ENCODE peak calls at places on chromosomes 16 and 17, in four cellular contexts. One of them, this sample, is unnamed.

GRCh38 chr16:48613061-48613957 is 3.3 kb upstream of the N4BP1 start:
- DNase-seq in Right ventricle myocardium inferior: no peak
- DNase-seq in AG04449: peak; percentile 85
- DNase-seq in CD8-positive, alpha-beta T cell: peak; percentile 72
- DNase-seq in this sample: no peak

GRCh38 chr17:17846003-17846402 is 9.2 kb upstream of the SREBF1 start:
- DNase-seq in Right ventricle myocardium inferior: no peak
- DNase-seq in AG04449: no peak
- DNase-seq in CD8-positive, alpha-beta T cell: no peak
- DNase-seq in this sample: no peak

GRCh38 chr16:57531635-57532220 is 4.6 kb downstream of the CCDC102A start:
- DNase-seq in Right ventricle myocardium inferior: no peak
- DNase-seq in AG04449: no peak
- DNase-seq in CD8-positive, alpha-beta T cell: no peak
- DNase-seq in this sample: no peak

GRCh38 chr16:53036066-53036465 is 16.6 kb downstream of the CHD9NB start:
- DNase-seq in Right ventricle myocardium inferior: no peak
- DNase-seq in AG04449: no peak
- DNase-seq in CD8-positive, alpha-beta T cell: no peak
- DNase-seq in this sample: no peak

GRCh38 chr17:76570877-76571471 is 14.7 kb downstream of the ST6GALNAC2 start:
- DNase-seq in Right ventricle myocardium inferior: no peak
- DNase-seq in AG04449: no peak
- DNase-seq in CD8-positive, alpha-beta T cell: no peak
- DNase-seq in this sample: no peak

GRCh38 chr17:16243811-16244567 is 27.0 kb downstream of the PIGL start:
- DNase-seq in Right ventricle myocardium inferior: no peak
- DNase-seq in AG04449: no peak
- DNase-seq in CD8-positive, alpha-beta T cell: no peak
- DNase-seq in this sample: no peak

GRCh38 chr17:59004338-59005111 is 102.2 kb downstream of the TRIM37 start:
- DNase-seq in Right ventricle myocardium inferior: no peak
- DNase-seq in AG04449: no peak
- DNase-seq in CD8-positive, alpha-beta T cell: peak; percentile 74
- DNase-seq in this sample: peak; percentile 33

GRCh38 chr16:5845046-5845445 is 747.5 kb upstream of the EEF2KMT start:
- DNase-seq in Right ventricle myocardium inferior: no peak
- DNase-seq in AG04449: no peak
- DNase-seq in CD8-positive, alpha-beta T cell: no peak
- DNase-seq in this sample: no peak

GRCh38 chr17:65049085-65049756 is 7.3 kb downstream of the GNA13 start:
- DNase-seq in Right ventricle myocardium inferior: no peak
- DNase-seq in AG04449: no peak
- DNase-seq in CD8-positive, alpha-beta T cell: no peak
- DNase-seq in this sample: no peak

GRCh38 chr17:50479522-50480141 is 972 bp downstream of the RSAD1 start:
- DNase-seq in Right ventricle myocardium inferior: peak; percentile 84
- DNase-seq in AG04449: peak; percentile 21
- DNase-seq in CD8-positive, alpha-beta T cell: peak; percentile 66
- DNase-seq in this sample: peak; percentile 31

GRCh38 chr17:77501101-77501566 is 360.4 kb downstream of the SEC14L1 start:
- DNase-seq in Right ventricle myocardium inferior: no peak
- DNase-seq in AG04449: no peak
- DNase-seq in CD8-positive, alpha-beta T cell: peak; percentile 39
- DNase-seq in this sample: no peak

GRCh38 chr16:74740795-74741304 is 33.8 kb downstream of the FA2H start:
- DNase-seq in Right ventricle myocardium inferior: no peak
- DNase-seq in AG04449: no peak
- DNase-seq in CD8-positive, alpha-beta T cell: no peak
- DNase-seq in this sample: no peak

GRCh38 chr16:86389566-86390328 is 120.6 kb upstream of the FOXF1 start:
- DNase-seq in Right ventricle myocardium inferior: no peak
- DNase-seq in AG04449: no peak
- DNase-seq in CD8-positive, alpha-beta T cell: no peak
- DNase-seq in this sample: no peak

GRCh38 chr17:29748400-29748799 is 125.7 kb upstream of the CORO6 start:
- DNase-seq in Right ventricle myocardium inferior: no peak
- DNase-seq in AG04449: no peak
- DNase-seq in CD8-positive, alpha-beta T cell: no peak
- DNase-seq in this sample: no peak

GRCh38 chr16:73047221-73047535 is 750 bp downstream of the ZFHX3 start:
- DNase-seq in Right ventricle myocardium inferior: no peak
- DNase-seq in AG04449: no peak
- DNase-seq in CD8-positive, alpha-beta T cell: no peak
- DNase-seq in this sample: peak; percentile 86

GRCh38 chr16:3608069-3608468 is 3.3 kb downstream of the SLX4 start:
- DNase-seq in Right ventricle myocardium inferior: no peak
- DNase-seq in AG04449: no peak
- DNase-seq in CD8-positive, alpha-beta T cell: no peak
- DNase-seq in this sample: no peak

GRCh38 chr16:19698480-19699465 is 19.3 kb downstream of the KNOP1 start:
- DNase-seq in Right ventricle myocardium inferior: no peak
- DNase-seq in AG04449: no peak
- DNase-seq in CD8-positive, alpha-beta T cell: no peak
- DNase-seq in this sample: no peak

GRCh38 chr16:28984619-28985135 is at the start of gene LAT:
- DNase-seq in Right ventricle myocardium inferior: no peak
- DNase-seq in AG04449: no peak
- DNase-seq in CD8-positive, alpha-beta T cell: peak; percentile 85
- DNase-seq in this sample: no peak

GRCh38 chr17:7816926-7817642 is 16.9 kb upstream of the KDM6B start:
- DNase-seq in Right ventricle myocardium inferior: no peak
- DNase-seq in AG04449: no peak
- DNase-seq in CD8-positive, alpha-beta T cell: no peak
- DNase-seq in this sample: no peak

GRCh38 chr16:11160676-11161115 is 95.3 kb downstream of the SOCS1 start:
- DNase-seq in Right ventricle myocardium inferior: no peak
- DNase-seq in AG04449: no peak
- DNase-seq in CD8-positive, alpha-beta T cell: no peak
- DNase-seq in this sample: no peak

GRCh38 chr16:50480206-50480605 is 68.0 kb upstream of the NKD1 start:
- DNase-seq in Right ventricle myocardium inferior: no peak
- DNase-seq in AG04449: no peak
- DNase-seq in CD8-positive, alpha-beta T cell: no peak
- DNase-seq in this sample: no peak

GRCh38 chr16:8885674-8886592 is 3.8 kb downstream of the LITAFD start:
- DNase-seq in Right ventricle myocardium inferior: no peak
- DNase-seq in AG04449: no peak
- DNase-seq in CD8-positive, alpha-beta T cell: no peak
- DNase-seq in this sample: no peak

GRCh38 chr17:77419547-77420475 is 279.0 kb downstream of the SEC14L1 start:
- DNase-seq in Right ventricle myocardium inferior: peak; percentile 37
- DNase-seq in AG04449: no peak
- DNase-seq in CD8-positive, alpha-beta T cell: no peak
- DNase-seq in this sample: no peak

GRCh38 chr17:2075336-2076056 is 20.6 kb downstream of the HIC1 start:
- DNase-seq in Right ventricle myocardium inferior: no peak
- DNase-seq in AG04449: no peak
- DNase-seq in CD8-positive, alpha-beta T cell: no peak
- DNase-seq in this sample: no peak

GRCh38 chr16:50210266-50211038 is 55.9 kb upstream of the ADCY7 start:
- DNase-seq in Right ventricle myocardium inferior: peak; percentile 89
- DNase-seq in AG04449: peak; percentile 75
- DNase-seq in CD8-positive, alpha-beta T cell: peak; percentile 59
- DNase-seq in this sample: no peak

GRCh38 chr17:27873746-27874145 is 19.4 kb downstream of the LYRM9 start:
- DNase-seq in Right ventricle myocardium inferior: no peak
- DNase-seq in AG04449: no peak
- DNase-seq in CD8-positive, alpha-beta T cell: no peak
- DNase-seq in this sample: no peak

GRCh38 chr17:12463102-12463501 is 202.6 kb upstream of the MYOCD start:
- DNase-seq in Right ventricle myocardium inferior: no peak
- DNase-seq in AG04449: peak; percentile 81
- DNase-seq in CD8-positive, alpha-beta T cell: no peak
- DNase-seq in this sample: peak; percentile 29

GRCh38 chr17:28911411-28912045 is 8.6 kb upstream of the DHRS13 start:
- DNase-seq in Right ventricle myocardium inferior: no peak
- DNase-seq in AG04449: no peak
- DNase-seq in CD8-positive, alpha-beta T cell: no peak
- DNase-seq in this sample: no peak

GRCh38 chr16:4385066-4385788 is 13.6 kb downstream of the VASN start:
- DNase-seq in Right ventricle myocardium inferior: peak; percentile 42
- DNase-seq in AG04449: no peak
- DNase-seq in CD8-positive, alpha-beta T cell: no peak
- DNase-seq in this sample: no peak

GRCh38 chr17:2337811-2338657 is 733 bp downstream of the SGSM2 start:
- DNase-seq in Right ventricle myocardium inferior: peak; percentile 86
- DNase-seq in AG04449: no peak
- DNase-seq in CD8-positive, alpha-beta T cell: peak; percentile 59
- DNase-seq in this sample: no peak

This sample was measured in HS-5.